ENCODE peak calls at places on chromosomes 7 and 10, in seven cellular contexts. S is fibroblast of mammary gland, H is stromal cell of bone marrow, X is iPS-NIHi11, W is kidney tubule cell, C is AG08395, Z is NCI-H1417 treated with DMSO at 0.1 percent for 48 hours. U is an unnamed sample.

GRCh38 chr10:52451817-52452216 is 137.7 kb downstream of the DKK1 start:
- DNase-seq in H (peak; percentile 43), Z (no peak), S (peak; percentile 71), W (peak; percentile 20), C (peak; percentile 71), X (no peak), U (no peak)

GRCh38 chr7:30785786-30786185 is 14.6 kb downstream of the MINDY4 start:
- DNase-seq in S (no peak), C (no peak), Z (no peak), W (no peak), X (no peak), H (no peak), U (no peak)

GRCh38 chr10:42916974-42917373 is 134.4 kb downstream of the BMS1 start:
- DNase-seq in C (no peak), H (no peak), W (no peak), X (no peak), Z (no peak), S (no peak), U (no peak)

GRCh38 chr7:49389866-49390265 is 383.6 kb upstream of the VWC2 start:
- DNase-seq in H (no peak), C (no peak), Z (no peak), W (no peak), S (no peak), X (no peak), U (no peak)

GRCh38 chr10:79588800-79589199 is 21.9 kb upstream of the SFTPA1 start:
- DNase-seq in Z (no peak), S (no peak), W (no peak), H (no peak), C (no peak), X (no peak), U (no peak)

GRCh38 chr10:77387247-77387646 is 250.4 kb downstream of the KCNMA1 start:
- DNase-seq in X (no peak), Z (no peak), W (no peak), S (no peak), H (no peak), C (no peak), U (no peak)

GRCh38 chr10:31467791-31468535 is 148.9 kb downstream of the ZEB1 start:
- DNase-seq in X (peak; percentile 70), C (no peak), H (no peak), Z (no peak), S (no peak), W (peak; percentile 65), U (peak; percentile 51)

GRCh38 chr10:13959443-13960359 is 371.0 kb downstream of the FRMD4A start:
- DNase-seq in X (no peak), W (no peak), H (no peak), C (no peak), S (no peak), Z (no peak), U (no peak)

GRCh38 chr7:102189756-102190155 is 96.9 kb upstream of the SH2B2 start:
- DNase-seq in H (no peak), S (no peak), W (no peak), C (no peak), X (no peak), Z (no peak), U (no peak)

GRCh38 chr10:27192284-27192683 is 37.1 kb downstream of the MASTL start:
- DNase-seq in Z (no peak), H (peak; percentile 97), C (peak; percentile 95), S (peak; percentile 97), X (peak; percentile 10), W (peak; percentile 92), U (no peak)

GRCh38 chr7:47291461-47292051 is 290.4 kb downstream of the TNS3 start:
- DNase-seq in C (peak; percentile 94), W (peak; percentile 97), Z (no peak), S (peak; percentile 98), H (peak; percentile 96), X (no peak), U (no peak)

GRCh38 chr10:130064783-130065182 is 45.8 kb downstream of the C10orf143 start:
- DNase-seq in W (no peak), X (no peak), S (no peak), C (no peak), Z (no peak), H (no peak), U (no peak)

GRCh38 chr10:2933041-2933440 is 134.3 kb upstream of the PFKP start:
- DNase-seq in S (no peak), W (peak; percentile 23), H (no peak), Z (no peak), X (no peak), C (no peak), U (no peak)

GRCh38 chr7:111164442-111164841 is 73.5 kb downstream of the LRRN3 start:
- DNase-seq in C (no peak), W (no peak), S (peak; percentile 33), X (no peak), H (no peak), Z (no peak), U (no peak)

GRCh38 chr10:124091646-124092269 is 1.6 kb downstream of the CHST15 start:
- DNase-seq in W (peak; percentile 35), C (peak; percentile 40), Z (no peak), X (peak; percentile 72), H (no peak), S (no peak), U (peak; percentile 90)

GRCh38 chr10:71998840-71999194 is 34.6 kb downstream of the CHST3 start:
- DNase-seq in H (no peak), Z (no peak), W (peak; percentile 85), X (peak; percentile 70), C (peak; percentile 90), S (peak; percentile 67), U (peak; percentile 70)

GRCh38 chr7:99312316-99313203 is 13.1 kb upstream of the ARPC1A start:
- DNase-seq in C (peak; percentile 75), Z (no peak), H (peak; percentile 43), W (peak; percentile 68), S (peak; percentile 62), X (peak; percentile 81), U (peak; percentile 81)

GRCh38 chr7:130935564-130936157 is 201.7 kb upstream of the KLF14 start:
- DNase-seq in C (no peak), W (no peak), Z (no peak), X (no peak), H (no peak), S (no peak), U (no peak)

GRCh38 chr10:132642732-132643008 is 105.1 kb downstream of the INPP5A start:
- DNase-seq in S (no peak), W (no peak), Z (peak; percentile 56), C (no peak), X (no peak), H (no peak), U (no peak)

GRCh38 chr10:67790534-67791408 is 47.2 kb downstream of the DNAJC12 start:
- DNase-seq in S (peak; percentile 38), H (peak; percentile 41), C (peak; percentile 4), W (peak; percentile 35), X (no peak), Z (no peak), U (no peak)

GRCh38 chr7:2452074-2452507 is 24.1 kb downstream of the GRIFIN start:
- DNase-seq in H (no peak), W (peak; percentile 8), X (peak; percentile 37), Z (no peak), S (no peak), C (no peak), U (peak; percentile 81)

GRCh38 chr10:72953687-72954086 is 919 bp downstream of the PLA2G12B start:
- DNase-seq in H (no peak), S (no peak), Z (no peak), C (peak; percentile 16), W (peak; percentile 5), X (peak; percentile 38), U (peak; percentile 37)

GRCh38 chr7:20376796-20377195 is 46.1 kb downstream of the ITGB8 start:
- DNase-seq in X (no peak), H (no peak), C (no peak), W (no peak), S (no peak), Z (no peak), U (no peak)

GRCh38 chr10:127945335-127945734 is 38.4 kb downstream of the PTPRE start:
- DNase-seq in W (peak; percentile 94), Z (no peak), X (no peak), C (peak; percentile 15), H (peak; percentile 9), S (peak; percentile 76), U (no peak)